ENCODE peak calls at places on chromosomes 11 and 22, in seven cellular contexts. One of them, this sample, is unnamed. For H3K4me1 and H3K36me3, the result is how much of the 10 kb centered on the place peaks cover.

GRCh38 chr22:20904008-20904979 is 12.9 kb upstream of the CRKL start:
- DNase-seq in GM23248: peak
- DNase-seq in IMR-90: peak
- DNase-seq in CD8-positive, alpha-beta memory T cell: no peak
- DNase-seq in right lobe of liver: no peak
- DNase-seq in heart left ventricle: no peak
- DNase-seq in endothelial cell of umbilical vein: no peak
- DNase-seq in this sample: no peak

GRCh38 chr11:77392842-77393241 is 81.1 kb downstream of the PAK1 start:
- DNase-seq in GM23248: no peak
- DNase-seq in IMR-90: no peak
- DNase-seq in CD8-positive, alpha-beta memory T cell: no peak
- DNase-seq in right lobe of liver: no peak
- DNase-seq in heart left ventricle: no peak
- DNase-seq in endothelial cell of umbilical vein: no peak
- DNase-seq in this sample: no peak

GRCh38 chr22:42747701-42748513 is 27.2 kb upstream of the A4GALT start:
- DNase-seq in GM23248: peak
- DNase-seq in IMR-90: peak
- DNase-seq in CD8-positive, alpha-beta memory T cell: no peak
- DNase-seq in right lobe of liver: no peak
- DNase-seq in heart left ventricle: peak
- DNase-seq in endothelial cell of umbilical vein: peak
- DNase-seq in this sample: peak

GRCh38 chr11:85602551-85603218 is 24.5 kb downstream of the DLG2 start:
- DNase-seq in GM23248: peak
- DNase-seq in IMR-90: peak
- DNase-seq in CD8-positive, alpha-beta memory T cell: no peak
- DNase-seq in right lobe of liver: no peak
- DNase-seq in heart left ventricle: no peak
- DNase-seq in endothelial cell of umbilical vein: no peak
- DNase-seq in this sample: no peak

GRCh38 chr11:46315033-46315738 is 32.1 kb upstream of the DGKZ start:
- DNase-seq in GM23248: peak
- DNase-seq in IMR-90: peak
- DNase-seq in CD8-positive, alpha-beta memory T cell: peak
- DNase-seq in right lobe of liver: no peak
- DNase-seq in heart left ventricle: peak
- DNase-seq in endothelial cell of umbilical vein: peak
- DNase-seq in this sample: peak

GRCh38 chr11:82776377-82776776 is 42.7 kb upstream of the FAM181B start:
- DNase-seq in GM23248: no peak
- DNase-seq in IMR-90: no peak
- DNase-seq in CD8-positive, alpha-beta memory T cell: no peak
- DNase-seq in right lobe of liver: no peak
- DNase-seq in heart left ventricle: no peak
- DNase-seq in endothelial cell of umbilical vein: no peak
- DNase-seq in this sample: peak

GRCh38 chr11:95559899-95560298 is 229.7 kb downstream of the FAM76B start:
- DNase-seq in GM23248: no peak
- DNase-seq in IMR-90: no peak
- DNase-seq in CD8-positive, alpha-beta memory T cell: no peak
- DNase-seq in right lobe of liver: no peak
- DNase-seq in heart left ventricle: no peak
- DNase-seq in endothelial cell of umbilical vein: no peak
- DNase-seq in this sample: no peak

GRCh38 chr11:1732421-1733008 is 17.9 kb downstream of the IFITM10 start:
- DNase-seq in GM23248: peak
- DNase-seq in IMR-90: no peak
- DNase-seq in CD8-positive, alpha-beta memory T cell: no peak
- DNase-seq in right lobe of liver: no peak
- DNase-seq in heart left ventricle: no peak
- DNase-seq in endothelial cell of umbilical vein: no peak
- DNase-seq in this sample: no peak

GRCh38 chr11:122105009-122105828 is 10.8 kb downstream of the BLID start:
- DNase-seq in GM23248: peak
- DNase-seq in IMR-90: no peak
- DNase-seq in CD8-positive, alpha-beta memory T cell: no peak
- DNase-seq in right lobe of liver: no peak
- DNase-seq in heart left ventricle: no peak
- DNase-seq in endothelial cell of umbilical vein: no peak
- DNase-seq in this sample: no peak

GRCh38 chr11:85627332-85627997 is at the start of gene DLG2:
- DNase-seq in GM23248: peak
- DNase-seq in IMR-90: peak
- DNase-seq in CD8-positive, alpha-beta memory T cell: no peak
- DNase-seq in right lobe of liver: no peak
- DNase-seq in heart left ventricle: no peak
- DNase-seq in endothelial cell of umbilical vein: peak
- DNase-seq in this sample: peak

GRCh38 chr11:30938801-30939200 is 352.6 kb upstream of the MPPED2 start:
- DNase-seq in GM23248: no peak
- DNase-seq in IMR-90: no peak
- DNase-seq in CD8-positive, alpha-beta memory T cell: no peak
- DNase-seq in right lobe of liver: no peak
- DNase-seq in heart left ventricle: no peak
- DNase-seq in endothelial cell of umbilical vein: no peak
- DNase-seq in this sample: no peak

GRCh38 chr11:3953327-3953726 is 97.9 kb downstream of the STIM1 start:
- DNase-seq in GM23248: no peak
- DNase-seq in IMR-90: no peak
- DNase-seq in CD8-positive, alpha-beta memory T cell: no peak
- DNase-seq in right lobe of liver: no peak
- DNase-seq in heart left ventricle: no peak
- DNase-seq in endothelial cell of umbilical vein: no peak
- DNase-seq in this sample: no peak

GRCh38 chr11:8250446-8250845 is 13.2 kb downstream of the LMO1 start:
- DNase-seq in GM23248: no peak
- DNase-seq in IMR-90: no peak
- DNase-seq in CD8-positive, alpha-beta memory T cell: no peak
- DNase-seq in right lobe of liver: peak
- DNase-seq in heart left ventricle: no peak
- DNase-seq in endothelial cell of umbilical vein: no peak
- DNase-seq in this sample: no peak

GRCh38 chr11:122309262-122309925 is 193.4 kb upstream of the BLID start:
- DNase-seq in GM23248: no peak
- DNase-seq in IMR-90: no peak
- DNase-seq in CD8-positive, alpha-beta memory T cell: no peak
- DNase-seq in right lobe of liver: no peak
- DNase-seq in heart left ventricle: peak
- DNase-seq in endothelial cell of umbilical vein: peak
- DNase-seq in this sample: no peak

GRCh38 chr11:29328961-29329441 is 687.8 kb downstream of the KCNA4 start:
- DNase-seq in GM23248: peak
- DNase-seq in IMR-90: peak
- DNase-seq in CD8-positive, alpha-beta memory T cell: no peak
- DNase-seq in right lobe of liver: no peak
- DNase-seq in heart left ventricle: no peak
- DNase-seq in endothelial cell of umbilical vein: peak
- DNase-seq in this sample: no peak

GRCh38 chr11:46331653-46331984 is 15.6 kb upstream of the DGKZ start:
- DNase-seq in GM23248: peak
- DNase-seq in IMR-90: no peak
- DNase-seq in CD8-positive, alpha-beta memory T cell: no peak
- DNase-seq in right lobe of liver: no peak
- DNase-seq in heart left ventricle: no peak
- DNase-seq in endothelial cell of umbilical vein: no peak
- DNase-seq in this sample: no peak

GRCh38 chr11:69292221-69292648 is 1.7 kb upstream of the MYEOV start:
- DNase-seq in GM23248: peak
- DNase-seq in IMR-90: no peak
- DNase-seq in CD8-positive, alpha-beta memory T cell: peak
- DNase-seq in right lobe of liver: no peak
- DNase-seq in heart left ventricle: no peak
- DNase-seq in endothelial cell of umbilical vein: peak
- DNase-seq in this sample: no peak

GRCh38 chr22:36334081-36334831 is 53.5 kb downstream of the MYH9 start:
- DNase-seq in GM23248: no peak
- DNase-seq in IMR-90: no peak
- DNase-seq in CD8-positive, alpha-beta memory T cell: no peak
- DNase-seq in right lobe of liver: no peak
- DNase-seq in heart left ventricle: no peak
- DNase-seq in endothelial cell of umbilical vein: no peak
- DNase-seq in this sample: no peak

GRCh38 chr22:26342719-26343449 is 86.2 kb upstream of the ASPHD2 start:
- DNase-seq in GM23248: no peak
- DNase-seq in IMR-90: no peak
- DNase-seq in CD8-positive, alpha-beta memory T cell: no peak
- DNase-seq in right lobe of liver: no peak
- DNase-seq in heart left ventricle: no peak
- DNase-seq in endothelial cell of umbilical vein: no peak
- DNase-seq in this sample: no peak

GRCh38 chr22:44289429-44290171 is 23.2 kb downstream of the SHISAL1 start:
- DNase-seq in GM23248: peak
- DNase-seq in IMR-90: peak
- DNase-seq in CD8-positive, alpha-beta memory T cell: no peak
- DNase-seq in right lobe of liver: no peak
- DNase-seq in heart left ventricle: no peak
- DNase-seq in endothelial cell of umbilical vein: no peak
- DNase-seq in this sample: peak

GRCh38 chr11:11279956-11280689 is 72.9 kb downstream of the CSNK2A3 start:
- DNase-seq in GM23248: peak
- DNase-seq in IMR-90: peak
- DNase-seq in CD8-positive, alpha-beta memory T cell: no peak
- DNase-seq in right lobe of liver: no peak
- DNase-seq in heart left ventricle: no peak
- DNase-seq in endothelial cell of umbilical vein: peak
- DNase-seq in this sample: peak

GRCh38 chr11:108886608-108887007 is 221.7 kb downstream of the DDX10 start:
- DNase-seq in GM23248: peak
- DNase-seq in IMR-90: peak
- DNase-seq in CD8-positive, alpha-beta memory T cell: no peak
- DNase-seq in right lobe of liver: no peak
- DNase-seq in heart left ventricle: no peak
- DNase-seq in endothelial cell of umbilical vein: peak
- DNase-seq in this sample: no peak

GRCh38 chr11:82004537-82005213 is 729.0 kb downstream of the FAM181B start:
- DNase-seq in GM23248: peak
- DNase-seq in IMR-90: no peak
- DNase-seq in CD8-positive, alpha-beta memory T cell: no peak
- DNase-seq in right lobe of liver: no peak
- DNase-seq in heart left ventricle: no peak
- DNase-seq in endothelial cell of umbilical vein: no peak
- DNase-seq in this sample: no peak

GRCh38 chr22:37182101-37182948 is 5.7 kb downstream of the C1QTNF6 start:
- DNase-seq in GM23248: no peak
- DNase-seq in IMR-90: no peak
- DNase-seq in CD8-positive, alpha-beta memory T cell: no peak
- DNase-seq in right lobe of liver: peak
- DNase-seq in heart left ventricle: no peak
- DNase-seq in endothelial cell of umbilical vein: no peak
- DNase-seq in this sample: no peak

GRCh38 chr11:44416776-44417175 is 106.8 kb upstream of the ALX4 start:
- DNase-seq in GM23248: no peak
- DNase-seq in IMR-90: no peak
- DNase-seq in CD8-positive, alpha-beta memory T cell: no peak
- DNase-seq in right lobe of liver: no peak
- DNase-seq in heart left ventricle: no peak
- DNase-seq in endothelial cell of umbilical vein: no peak
- DNase-seq in this sample: peak

GRCh38 chr11:117076941-117077659 is 21.1 kb downstream of the SIK3 start:
- DNase-seq in GM23248: no peak
- DNase-seq in IMR-90: no peak
- DNase-seq in CD8-positive, alpha-beta memory T cell: no peak
- DNase-seq in right lobe of liver: no peak
- DNase-seq in heart left ventricle: no peak
- DNase-seq in endothelial cell of umbilical vein: no peak
- DNase-seq in this sample: no peak

GRCh38 chr22:31296258-31296657 is 4.0 kb upstream of the PIK3IP1 start:
- DNase-seq in GM23248: peak
- DNase-seq in IMR-90: peak
- DNase-seq in CD8-positive, alpha-beta memory T cell: no peak
- DNase-seq in right lobe of liver: no peak
- DNase-seq in heart left ventricle: no peak
- DNase-seq in endothelial cell of umbilical vein: peak
- DNase-seq in this sample: no peak

GRCh38 chr11:57641426-57641825 is 8.3 kb downstream of the YPEL4 start:
- DNase-seq in GM23248: peak
- DNase-seq in IMR-90: peak
- DNase-seq in CD8-positive, alpha-beta memory T cell: no peak
- DNase-seq in right lobe of liver: no peak
- DNase-seq in heart left ventricle: no peak
- DNase-seq in endothelial cell of umbilical vein: peak
- DNase-seq in this sample: no peak

GRCh38 chr11:73510877-73511276 is 87.0 kb downstream of the FAM168A start:
- DNase-seq in GM23248: no peak
- DNase-seq in IMR-90: no peak
- DNase-seq in CD8-positive, alpha-beta memory T cell: no peak
- DNase-seq in right lobe of liver: no peak
- DNase-seq in heart left ventricle: no peak
- DNase-seq in endothelial cell of umbilical vein: no peak
- DNase-seq in this sample: no peak

GRCh38 chr11:101126551-101127347 is 2.9 kb downstream of the PGR start:
- DNase-seq in GM23248: peak
- DNase-seq in IMR-90: no peak
- DNase-seq in CD8-positive, alpha-beta memory T cell: no peak
- DNase-seq in right lobe of liver: no peak
- DNase-seq in heart left ventricle: peak
- DNase-seq in endothelial cell of umbilical vein: peak
- DNase-seq in this sample: no peak

GRCh38 chr11:129939510-129939909 is 44.1 kb upstream of the NFRKB start:
- DNase-seq in GM23248: no peak
- DNase-seq in IMR-90: no peak
- DNase-seq in CD8-positive, alpha-beta memory T cell: no peak
- DNase-seq in right lobe of liver: no peak
- DNase-seq in heart left ventricle: no peak
- DNase-seq in endothelial cell of umbilical vein: no peak
- DNase-seq in this sample: no peak
- H3K4me1 ChIP-seq in GM23248: under half
- H3K4me1 ChIP-seq in IMR-90: under half
- H3K4me1 ChIP-seq in CD8-positive, alpha-beta memory T cell: under half
- H3K4me1 ChIP-seq in right lobe of liver: under half
- H3K4me1 ChIP-seq in heart left ventricle: under half
- H3K4me1 ChIP-seq in endothelial cell of umbilical vein: under half
- H3K4me1 ChIP-seq in this sample: under half

GRCh38 chr11:124577664-124578427 is 8.0 kb downstream of the OR8A1 start:
- DNase-seq in GM23248: no peak
- DNase-seq in IMR-90: no peak
- DNase-seq in CD8-positive, alpha-beta memory T cell: no peak
- DNase-seq in right lobe of liver: no peak
- DNase-seq in heart left ventricle: no peak
- DNase-seq in endothelial cell of umbilical vein: no peak
- DNase-seq in this sample: no peak
- H3K36me3 ChIP-seq in GM23248: under half
- H3K36me3 ChIP-seq in IMR-90: under half
- H3K36me3 ChIP-seq in CD8-positive, alpha-beta memory T cell: under half
- H3K36me3 ChIP-seq in right lobe of liver: under half
- H3K36me3 ChIP-seq in heart left ventricle: under half
- H3K36me3 ChIP-seq in endothelial cell of umbilical vein: under half
- H3K36me3 ChIP-seq in this sample: under half

GRCh38 chr11:33701831-33702230 is 1.2 kb upstream of the C11orf91 start:
- DNase-seq in GM23248: peak
- DNase-seq in IMR-90: peak
- DNase-seq in CD8-positive, alpha-beta memory T cell: no peak
- DNase-seq in right lobe of liver: no peak
- DNase-seq in heart left ventricle: peak
- DNase-seq in endothelial cell of umbilical vein: peak
- DNase-seq in this sample: peak
- H3K4me3 ChIP-seq in GM23248: peak
- H3K4me3 ChIP-seq in IMR-90: no peak
- H3K4me3 ChIP-seq in CD8-positive, alpha-beta memory T cell: no peak
- H3K4me3 ChIP-seq in right lobe of liver: no peak
- H3K4me3 ChIP-seq in heart left ventricle: no peak
- H3K4me3 ChIP-seq in endothelial cell of umbilical vein: no peak
- H3K4me3 ChIP-seq in this sample: no peak

GRCh38 chr22:39469681-39470461 is 13.1 kb downstream of the MGAT3 start:
- DNase-seq in GM23248: no peak
- DNase-seq in IMR-90: no peak
- DNase-seq in CD8-positive, alpha-beta memory T cell: no peak
- DNase-seq in right lobe of liver: no peak
- DNase-seq in heart left ventricle: no peak
- DNase-seq in endothelial cell of umbilical vein: no peak
- DNase-seq in this sample: no peak
- H3K4me1 ChIP-seq in GM23248: under half
- H3K4me1 ChIP-seq in IMR-90: under half
- H3K4me1 ChIP-seq in CD8-positive, alpha-beta memory T cell: under half
- H3K4me1 ChIP-seq in right lobe of liver: under half
- H3K4me1 ChIP-seq in heart left ventricle: half or more
- H3K4me1 ChIP-seq in endothelial cell of umbilical vein: under half
- H3K4me1 ChIP-seq in this sample: half or more

This sample was measured in SJSA1.